ENCODE peak calls at places on chromosome 21, in nine cellular contexts. One of them, this sample, is unnamed.

GRCh38 chr21:45465105-45465504 is 60.1 kb downstream of the COL18A1 start:
- DNase-seq in heart right ventricle: no peak
- DNase-seq in GM19239: no peak
- DNase-seq in activated CD4-positive, alpha-beta T cell treated with anti-CD3 and anti-CD28 coated beads, Interleukin-2, amount 50 U/mL, for 24 hours: no peak
- DNase-seq in CD8-positive, alpha-beta T cell: no peak
- DNase-seq in adipocyte: no peak
- DNase-seq in AG10803: no peak
- DNase-seq in cardiac fibroblast: no peak
- DNase-seq in anterior cingulate cortex: no peak
- DNase-seq in this sample: no peak

GRCh38 chr21:44297525-44298290 is 2.1 kb upstream of the PFKL start:
- DNase-seq in GM19239: peak; percentile 98
- DNase-seq in cardiac fibroblast: peak; percentile 88
- DNase-seq in heart right ventricle: peak; percentile 88
- DNase-seq in anterior cingulate cortex: peak; percentile 85
- DNase-seq in AG10803: peak; percentile 76
- DNase-seq in adipocyte: peak; percentile 95
- DNase-seq in CD8-positive, alpha-beta T cell: peak; percentile 75
- DNase-seq in activated CD4-positive, alpha-beta T cell treated with anti-CD3 and anti-CD28 coated beads, Interleukin-2, amount 50 U/mL, for 24 hours: peak; percentile 63
- DNase-seq in this sample: peak; percentile 45

GRCh38 chr21:45873866-45874265 is 107.7 kb upstream of the COL6A1 start:
- DNase-seq in cardiac fibroblast: no peak
- DNase-seq in activated CD4-positive, alpha-beta T cell treated with anti-CD3 and anti-CD28 coated beads, Interleukin-2, amount 50 U/mL, for 24 hours: no peak
- DNase-seq in adipocyte: no peak
- DNase-seq in CD8-positive, alpha-beta T cell: no peak
- DNase-seq in anterior cingulate cortex: no peak
- DNase-seq in heart right ventricle: no peak
- DNase-seq in AG10803: no peak
- DNase-seq in GM19239: no peak
- DNase-seq in this sample: no peak

GRCh38 chr21:45393021-45393420 is 11.9 kb upstream of the COL18A1 start:
- DNase-seq in activated CD4-positive, alpha-beta T cell treated with anti-CD3 and anti-CD28 coated beads, Interleukin-2, amount 50 U/mL, for 24 hours: no peak
- DNase-seq in GM19239: no peak
- DNase-seq in heart right ventricle: no peak
- DNase-seq in anterior cingulate cortex: no peak
- DNase-seq in adipocyte: no peak
- DNase-seq in CD8-positive, alpha-beta T cell: no peak
- DNase-seq in cardiac fibroblast: no peak
- DNase-seq in AG10803: no peak
- DNase-seq in this sample: no peak

GRCh38 chr21:36236052-36236730 is 79.6 kb downstream of the DOP1B start:
- DNase-seq in AG10803: no peak
- DNase-seq in heart right ventricle: no peak
- DNase-seq in activated CD4-positive, alpha-beta T cell treated with anti-CD3 and anti-CD28 coated beads, Interleukin-2, amount 50 U/mL, for 24 hours: no peak
- DNase-seq in cardiac fibroblast: no peak
- DNase-seq in GM19239: no peak
- DNase-seq in anterior cingulate cortex: no peak
- DNase-seq in CD8-positive, alpha-beta T cell: no peak
- DNase-seq in adipocyte: no peak
- DNase-seq in this sample: no peak

GRCh38 chr21:34889287-34889536 is 159.9 kb downstream of the RUNX1 start:
- DNase-seq in adipocyte: peak; percentile 78
- DNase-seq in AG10803: peak; percentile 78
- DNase-seq in anterior cingulate cortex: no peak
- DNase-seq in CD8-positive, alpha-beta T cell: peak; percentile 56
- DNase-seq in GM19239: no peak
- DNase-seq in cardiac fibroblast: peak; percentile 80
- DNase-seq in activated CD4-positive, alpha-beta T cell treated with anti-CD3 and anti-CD28 coated beads, Interleukin-2, amount 50 U/mL, for 24 hours: peak; percentile 50
- DNase-seq in heart right ventricle: peak; percentile 54
- DNase-seq in this sample: no peak

GRCh38 chr21:36150192-36150711 is 6.4 kb upstream of the DOP1B start:
- DNase-seq in anterior cingulate cortex: no peak
- DNase-seq in heart right ventricle: no peak
- DNase-seq in AG10803: peak; percentile 75
- DNase-seq in activated CD4-positive, alpha-beta T cell treated with anti-CD3 and anti-CD28 coated beads, Interleukin-2, amount 50 U/mL, for 24 hours: no peak
- DNase-seq in CD8-positive, alpha-beta T cell: no peak
- DNase-seq in cardiac fibroblast: peak; percentile 37
- DNase-seq in adipocyte: peak; percentile 23
- DNase-seq in GM19239: no peak
- DNase-seq in this sample: no peak

GRCh38 chr21:45183852-45184251 is 103.8 kb downstream of the POFUT2 start:
- DNase-seq in heart right ventricle: no peak
- DNase-seq in adipocyte: no peak
- DNase-seq in activated CD4-positive, alpha-beta T cell treated with anti-CD3 and anti-CD28 coated beads, Interleukin-2, amount 50 U/mL, for 24 hours: no peak
- DNase-seq in AG10803: no peak
- DNase-seq in GM19239: no peak
- DNase-seq in cardiac fibroblast: no peak
- DNase-seq in anterior cingulate cortex: no peak
- DNase-seq in CD8-positive, alpha-beta T cell: no peak
- DNase-seq in this sample: no peak

GRCh38 chr21:38315155-38315554 is 58.4 kb downstream of the KCNJ15 start:
- DNase-seq in AG10803: no peak
- DNase-seq in anterior cingulate cortex: no peak
- DNase-seq in adipocyte: no peak
- DNase-seq in GM19239: no peak
- DNase-seq in cardiac fibroblast: no peak
- DNase-seq in activated CD4-positive, alpha-beta T cell treated with anti-CD3 and anti-CD28 coated beads, Interleukin-2, amount 50 U/mL, for 24 hours: no peak
- DNase-seq in CD8-positive, alpha-beta T cell: no peak
- DNase-seq in heart right ventricle: no peak
- DNase-seq in this sample: no peak

GRCh38 chr21:24118738-24119470 is 1488.4 kb downstream of the MRPL39 start:
- DNase-seq in heart right ventricle: no peak
- DNase-seq in GM19239: no peak
- DNase-seq in adipocyte: peak; percentile 41
- DNase-seq in cardiac fibroblast: peak; percentile 32
- DNase-seq in activated CD4-positive, alpha-beta T cell treated with anti-CD3 and anti-CD28 coated beads, Interleukin-2, amount 50 U/mL, for 24 hours: no peak
- DNase-seq in AG10803: no peak
- DNase-seq in anterior cingulate cortex: no peak
- DNase-seq in CD8-positive, alpha-beta T cell: no peak
- DNase-seq in this sample: no peak

GRCh38 chr21:16181024-16181423 is 451.2 kb downstream of the USP25 start:
- DNase-seq in adipocyte: no peak
- DNase-seq in heart right ventricle: no peak
- DNase-seq in anterior cingulate cortex: no peak
- DNase-seq in cardiac fibroblast: peak; percentile 38
- DNase-seq in GM19239: no peak
- DNase-seq in AG10803: no peak
- DNase-seq in CD8-positive, alpha-beta T cell: no peak
- DNase-seq in activated CD4-positive, alpha-beta T cell treated with anti-CD3 and anti-CD28 coated beads, Interleukin-2, amount 50 U/mL, for 24 hours: no peak
- DNase-seq in this sample: no peak

GRCh38 chr21:36388835-36389234 is 3.6 kb downstream of the CHAF1B start:
- DNase-seq in anterior cingulate cortex: peak; percentile 25
- DNase-seq in cardiac fibroblast: peak; percentile 21
- DNase-seq in CD8-positive, alpha-beta T cell: no peak
- DNase-seq in activated CD4-positive, alpha-beta T cell treated with anti-CD3 and anti-CD28 coated beads, Interleukin-2, amount 50 U/mL, for 24 hours: no peak
- DNase-seq in heart right ventricle: no peak
- DNase-seq in GM19239: no peak
- DNase-seq in AG10803: peak; percentile 51
- DNase-seq in adipocyte: peak; percentile 29
- DNase-seq in this sample: no peak

GRCh38 chr21:35738342-35738961 is 321.9 kb downstream of the SETD4 start:
- DNase-seq in anterior cingulate cortex: no peak
- DNase-seq in activated CD4-positive, alpha-beta T cell treated with anti-CD3 and anti-CD28 coated beads, Interleukin-2, amount 50 U/mL, for 24 hours: no peak
- DNase-seq in GM19239: no peak
- DNase-seq in cardiac fibroblast: no peak
- DNase-seq in CD8-positive, alpha-beta T cell: no peak
- DNase-seq in adipocyte: no peak
- DNase-seq in heart right ventricle: peak; percentile 16
- DNase-seq in AG10803: no peak
- DNase-seq in this sample: no peak

GRCh38 chr21:25733859-25734653 is 648 bp downstream of the ATP5PF start:
- DNase-seq in CD8-positive, alpha-beta T cell: peak; percentile 8
- DNase-seq in GM19239: no peak
- DNase-seq in activated CD4-positive, alpha-beta T cell treated with anti-CD3 and anti-CD28 coated beads, Interleukin-2, amount 50 U/mL, for 24 hours: peak; percentile 24
- DNase-seq in heart right ventricle: no peak
- DNase-seq in AG10803: peak; percentile 33
- DNase-seq in cardiac fibroblast: peak; percentile 50
- DNase-seq in adipocyte: peak; percentile 63
- DNase-seq in anterior cingulate cortex: no peak
- DNase-seq in this sample: peak; percentile 40

GRCh38 chr21:41602511-41602910 is 94.6 kb upstream of the TMPRSS2 start:
- DNase-seq in CD8-positive, alpha-beta T cell: no peak
- DNase-seq in GM19239: no peak
- DNase-seq in AG10803: no peak
- DNase-seq in activated CD4-positive, alpha-beta T cell treated with anti-CD3 and anti-CD28 coated beads, Interleukin-2, amount 50 U/mL, for 24 hours: no peak
- DNase-seq in adipocyte: no peak
- DNase-seq in heart right ventricle: no peak
- DNase-seq in cardiac fibroblast: no peak
- DNase-seq in anterior cingulate cortex: no peak
- DNase-seq in this sample: no peak

GRCh38 chr21:26844258-26845065 is 747 bp downstream of the ADAMTS1 start:
- DNase-seq in GM19239: no peak
- DNase-seq in anterior cingulate cortex: peak; percentile 60
- DNase-seq in cardiac fibroblast: peak; percentile 54
- DNase-seq in AG10803: peak; percentile 44
- DNase-seq in activated CD4-positive, alpha-beta T cell treated with anti-CD3 and anti-CD28 coated beads, Interleukin-2, amount 50 U/mL, for 24 hours: no peak
- DNase-seq in heart right ventricle: peak; percentile 73
- DNase-seq in CD8-positive, alpha-beta T cell: no peak
- DNase-seq in adipocyte: peak; percentile 74
- DNase-seq in this sample: no peak

GRCh38 chr21:28485301-28486022 is 507.2 kb downstream of the LTN1 start:
- DNase-seq in adipocyte: peak; percentile 70
- DNase-seq in activated CD4-positive, alpha-beta T cell treated with anti-CD3 and anti-CD28 coated beads, Interleukin-2, amount 50 U/mL, for 24 hours: no peak
- DNase-seq in CD8-positive, alpha-beta T cell: no peak
- DNase-seq in heart right ventricle: no peak
- DNase-seq in anterior cingulate cortex: no peak
- DNase-seq in GM19239: no peak
- DNase-seq in cardiac fibroblast: peak; percentile 92
- DNase-seq in AG10803: peak; percentile 85
- DNase-seq in this sample: no peak

GRCh38 chr21:45363921-45364463 is 41.0 kb upstream of the COL18A1 start:
- DNase-seq in CD8-positive, alpha-beta T cell: no peak
- DNase-seq in GM19239: no peak
- DNase-seq in cardiac fibroblast: peak; percentile 99
- DNase-seq in anterior cingulate cortex: peak; percentile 64
- DNase-seq in adipocyte: peak; percentile 97
- DNase-seq in AG10803: peak; percentile 99
- DNase-seq in heart right ventricle: peak; percentile 83
- DNase-seq in activated CD4-positive, alpha-beta T cell treated with anti-CD3 and anti-CD28 coated beads, Interleukin-2, amount 50 U/mL, for 24 hours: peak; percentile 29
- DNase-seq in this sample: no peak

GRCh38 chr21:42343101-42343500 is 7.7 kb downstream of the TFF2 start:
- DNase-seq in adipocyte: no peak
- DNase-seq in GM19239: no peak
- DNase-seq in cardiac fibroblast: no peak
- DNase-seq in anterior cingulate cortex: no peak
- DNase-seq in activated CD4-positive, alpha-beta T cell treated with anti-CD3 and anti-CD28 coated beads, Interleukin-2, amount 50 U/mL, for 24 hours: no peak
- DNase-seq in CD8-positive, alpha-beta T cell: no peak
- DNase-seq in heart right ventricle: no peak
- DNase-seq in AG10803: no peak
- DNase-seq in this sample: no peak

GRCh38 chr21:38039369-38039768 is 123.1 kb upstream of the KCNJ6 start:
- DNase-seq in heart right ventricle: no peak
- DNase-seq in CD8-positive, alpha-beta T cell: no peak
- DNase-seq in adipocyte: no peak
- DNase-seq in activated CD4-positive, alpha-beta T cell treated with anti-CD3 and anti-CD28 coated beads, Interleukin-2, amount 50 U/mL, for 24 hours: no peak
- DNase-seq in AG10803: no peak
- DNase-seq in cardiac fibroblast: no peak
- DNase-seq in anterior cingulate cortex: no peak
- DNase-seq in GM19239: no peak
- DNase-seq in this sample: no peak

GRCh38 chr21:45549670-45550463 is 7.6 kb upstream of the SLC19A1 start:
- DNase-seq in CD8-positive, alpha-beta T cell: no peak
- DNase-seq in activated CD4-positive, alpha-beta T cell treated with anti-CD3 and anti-CD28 coated beads, Interleukin-2, amount 50 U/mL, for 24 hours: no peak
- DNase-seq in cardiac fibroblast: no peak
- DNase-seq in heart right ventricle: no peak
- DNase-seq in adipocyte: no peak
- DNase-seq in GM19239: no peak
- DNase-seq in AG10803: no peak
- DNase-seq in anterior cingulate cortex: no peak
- DNase-seq in this sample: no peak

GRCh38 chr21:44911384-44912157 is 9.1 kb downstream of the ITGB2 start:
- DNase-seq in cardiac fibroblast: no peak
- DNase-seq in CD8-positive, alpha-beta T cell: peak; percentile 63
- DNase-seq in anterior cingulate cortex: peak; percentile 70
- DNase-seq in adipocyte: no peak
- DNase-seq in heart right ventricle: peak; percentile 81
- DNase-seq in GM19239: peak; percentile 69
- DNase-seq in activated CD4-positive, alpha-beta T cell treated with anti-CD3 and anti-CD28 coated beads, Interleukin-2, amount 50 U/mL, for 24 hours: no peak
- DNase-seq in AG10803: no peak
- DNase-seq in this sample: peak; percentile 73

GRCh38 chr21:33168886-33169285 is 60.9 kb upstream of the IFNAR2 start:
- DNase-seq in heart right ventricle: no peak
- DNase-seq in activated CD4-positive, alpha-beta T cell treated with anti-CD3 and anti-CD28 coated beads, Interleukin-2, amount 50 U/mL, for 24 hours: no peak
- DNase-seq in adipocyte: no peak
- DNase-seq in cardiac fibroblast: no peak
- DNase-seq in CD8-positive, alpha-beta T cell: no peak
- DNase-seq in anterior cingulate cortex: no peak
- DNase-seq in AG10803: no peak
- DNase-seq in GM19239: no peak
- DNase-seq in this sample: no peak

GRCh38 chr21:42560517-42561179 is 47.0 kb downstream of the SLC37A1 start:
- DNase-seq in anterior cingulate cortex: no peak
- DNase-seq in AG10803: no peak
- DNase-seq in heart right ventricle: no peak
- DNase-seq in GM19239: no peak
- DNase-seq in activated CD4-positive, alpha-beta T cell treated with anti-CD3 and anti-CD28 coated beads, Interleukin-2, amount 50 U/mL, for 24 hours: no peak
- DNase-seq in adipocyte: no peak
- DNase-seq in CD8-positive, alpha-beta T cell: no peak
- DNase-seq in cardiac fibroblast: no peak
- DNase-seq in this sample: no peak

GRCh38 chr21:10425856-10426255 is 95.5 kb upstream of the TPTE start:
- DNase-seq in CD8-positive, alpha-beta T cell: no peak
- DNase-seq in GM19239: no peak
- DNase-seq in adipocyte: no peak
- DNase-seq in anterior cingulate cortex: no peak
- DNase-seq in heart right ventricle: no peak
- DNase-seq in activated CD4-positive, alpha-beta T cell treated with anti-CD3 and anti-CD28 coated beads, Interleukin-2, amount 50 U/mL, for 24 hours: no peak
- DNase-seq in AG10803: no peak
- DNase-seq in cardiac fibroblast: no peak
- DNase-seq in this sample: no peak

GRCh38 chr21:34557261-34557660 is 45.3 kb upstream of the KCNE1 start:
- DNase-seq in anterior cingulate cortex: no peak
- DNase-seq in cardiac fibroblast: no peak
- DNase-seq in activated CD4-positive, alpha-beta T cell treated with anti-CD3 and anti-CD28 coated beads, Interleukin-2, amount 50 U/mL, for 24 hours: peak; percentile 4
- DNase-seq in CD8-positive, alpha-beta T cell: no peak
- DNase-seq in GM19239: no peak
- DNase-seq in AG10803: no peak
- DNase-seq in heart right ventricle: no peak
- DNase-seq in adipocyte: no peak
- DNase-seq in this sample: no peak

GRCh38 chr21:33025471-33026298 is at the start of gene OLIG2:
- DNase-seq in adipocyte: no peak
- DNase-seq in CD8-positive, alpha-beta T cell: no peak
- DNase-seq in heart right ventricle: no peak
- DNase-seq in anterior cingulate cortex: peak; percentile 97
- DNase-seq in cardiac fibroblast: no peak
- DNase-seq in AG10803: no peak
- DNase-seq in GM19239: no peak
- DNase-seq in activated CD4-positive, alpha-beta T cell treated with anti-CD3 and anti-CD28 coated beads, Interleukin-2, amount 50 U/mL, for 24 hours: no peak
- DNase-seq in this sample: no peak

GRCh38 chr21:27580276-27580675 is 613.4 kb upstream of the ADAMTS5 start:
- DNase-seq in activated CD4-positive, alpha-beta T cell treated with anti-CD3 and anti-CD28 coated beads, Interleukin-2, amount 50 U/mL, for 24 hours: no peak
- DNase-seq in heart right ventricle: no peak
- DNase-seq in cardiac fibroblast: peak; percentile 68
- DNase-seq in anterior cingulate cortex: no peak
- DNase-seq in AG10803: no peak
- DNase-seq in GM19239: no peak
- DNase-seq in CD8-positive, alpha-beta T cell: no peak
- DNase-seq in adipocyte: no peak
- DNase-seq in this sample: no peak

GRCh38 chr21:41768371-41769042 is 1.7 kb upstream of the RIPK4 start:
- DNase-seq in anterior cingulate cortex: no peak
- DNase-seq in GM19239: no peak
- DNase-seq in cardiac fibroblast: peak; percentile 70
- DNase-seq in CD8-positive, alpha-beta T cell: peak; percentile 19
- DNase-seq in AG10803: peak; percentile 70
- DNase-seq in heart right ventricle: no peak
- DNase-seq in adipocyte: peak; percentile 76
- DNase-seq in activated CD4-positive, alpha-beta T cell treated with anti-CD3 and anti-CD28 coated beads, Interleukin-2, amount 50 U/mL, for 24 hours: no peak
- DNase-seq in this sample: peak; percentile 43

GRCh38 chr21:43916691-43917514 is 51.9 kb downstream of the AGPAT3 start:
- DNase-seq in activated CD4-positive, alpha-beta T cell treated with anti-CD3 and anti-CD28 coated beads, Interleukin-2, amount 50 U/mL, for 24 hours: peak; percentile 35
- DNase-seq in heart right ventricle: no peak
- DNase-seq in adipocyte: no peak
- DNase-seq in anterior cingulate cortex: no peak
- DNase-seq in CD8-positive, alpha-beta T cell: peak; percentile 70
- DNase-seq in AG10803: no peak
- DNase-seq in cardiac fibroblast: no peak
- DNase-seq in GM19239: peak; percentile 70
- DNase-seq in this sample: peak; percentile 73

This sample was measured in CD4-positive, CD25-positive, alpha-beta regulatory T cell.